ENCODE peak calls at places on chromosome 14, in five cellular contexts. G is fibroblast of mammary gland; E is cardiac fibroblast; Z is hypothalamus; B is activated T-helper 9 cell treated with anti-CD3 and anti-CD28 coated beads, Interleukin-2, amount 50 U/mL, for 16 hours. J is an unnamed sample.

GRCh38 chr14:22039938-22040780 is 366.5 kb upstream of the OR4E1 start:
- DNase-seq in B (no peak), Z (no peak), E (no peak), G (no peak), J (no peak)

GRCh38 chr14:102501751-102502315 is 7.7 kb downstream of the ANKRD9 start:
- DNase-seq in Z (no peak), E (no peak), B (no peak), G (no peak), J (no peak)

GRCh38 chr14:99891266-99891665 is 98.1 kb downstream of the EML1 start:
- DNase-seq in B (no peak), G (no peak), E (no peak), Z (no peak), J (no peak)

GRCh38 chr14:48703728-48704467 is 882.3 kb downstream of the RPS29 start:
- DNase-seq in G (no peak), E (no peak), Z (no peak), B (no peak), J (no peak)

GRCh38 chr14:78446807-78447206 is 276.6 kb downstream of the NRXN3 start:
- DNase-seq in G (peak), E (peak), Z (no peak), B (no peak), J (no peak)

GRCh38 chr14:43587183-43587582 is 919.9 kb downstream of the FSCB start:
- DNase-seq in G (no peak), Z (no peak), E (no peak), B (no peak), J (no peak)

GRCh38 chr14:79585845-79586244 is 625.5 kb downstream of the DIO2 start:
- DNase-seq in Z (no peak), G (no peak), B (no peak), E (peak), J (no peak)

GRCh38 chr14:92122761-92123160 is 992 bp downstream of the CPSF2 start:
- DNase-seq in B (no peak), Z (no peak), G (no peak), E (peak), J (no peak)

GRCh38 chr14:21071225-21072041 is 1.3 kb downstream of the ARHGEF40 start:
- DNase-seq in G (peak), E (peak), B (no peak), Z (peak), J (peak)

GRCh38 chr14:55441286-55441685 is 870 bp upstream of the TBPL2 start:
- DNase-seq in E (no peak), Z (no peak), B (no peak), G (no peak), J (no peak)

GRCh38 chr14:92688434-92689375 is 59.7 kb downstream of the LGMN start:
- DNase-seq in G (no peak), Z (no peak), E (no peak), B (no peak), J (no peak)

J was measured in stimulated activated effector memory CD8-positive, alpha-beta T cell treated with anti-CD3 and anti-CD28 coated beads, Interleukin-12 subunit alpha, Interleukin-12 subunit beta, amount 100 ng/mL, for 72 hours.